ENCODE peak calls at places on chromosomes 7 and 10, in seven cellular contexts. F is vagina, R is PC-3, I is BE2C, K is heart left ventricle, O is adrenal gland, U is fibroblast of lung. N is an unnamed sample.

GRCh38 chr7:2409745-2410414 is 6.5 kb downstream of the CHST12 start:
- DNase-seq in F (no peak), R (no peak), I (peak; percentile 60), K (no peak), O (no peak), U (no peak), N (no peak)

GRCh38 chr10:28375399-28376354 is 72.8 kb upstream of the MPP7 start:
- DNase-seq in F (no peak), R (peak; percentile 94), I (no peak), K (no peak), O (no peak), U (peak; percentile 85), N (no peak)

GRCh38 chr7:74173074-74173473 is 1.1 kb upstream of the EIF4H start:
- DNase-seq in F (no peak), R (no peak), I (peak; percentile 23), K (no peak), O (peak; percentile 42), U (no peak), N (no peak)

GRCh38 chr7:151069841-151070572 is 10.6 kb downstream of the FASTK start:
- DNase-seq in F (no peak), R (no peak), I (no peak), K (no peak), O (no peak), U (no peak), N (no peak)

GRCh38 chr10:116272497-116273221 is at the start of gene GFRA1:
- DNase-seq in F (no peak), R (no peak), I (no peak), K (no peak), O (no peak), U (peak; percentile 36), N (no peak)

GRCh38 chr7:875476-876076 is 778 bp upstream of the GET4 start:
- DNase-seq in F (no peak), R (no peak), I (no peak), K (peak; percentile 56), O (peak; percentile 45), U (no peak), N (no peak)

GRCh38 chr7:16295558-16295957 is 125.8 kb downstream of the CRPPA start:
- DNase-seq in F (no peak), R (no peak), I (no peak), K (no peak), O (no peak), U (peak; percentile 72), N (no peak)

GRCh38 chr10:130954326-130954905 is 357.1 kb downstream of the TCERG1L start:
- DNase-seq in F (peak; percentile 91), R (no peak), I (no peak), K (no peak), O (no peak), U (no peak), N (no peak)

GRCh38 chr7:23394828-23395227 is 75.5 kb downstream of the IGF2BP3 start:
- DNase-seq in F (no peak), R (no peak), I (no peak), K (no peak), O (no peak), U (peak; percentile 31), N (no peak)

GRCh38 chr7:16847381-16847860 is 34.4 kb downstream of the AGR3 start:
- DNase-seq in F (no peak), R (peak; percentile 95), I (no peak), K (no peak), O (no peak), U (peak; percentile 70), N (no peak)

GRCh38 chr7:157470699-157471098 is 133.9 kb downstream of the DNAJB6 start:
- DNase-seq in F (no peak), R (no peak), I (no peak), K (no peak), O (no peak), U (no peak), N (no peak)
- H3K9me3 ChIP-seq in F (peaks cover 8% of the 10 kb centered on the region), R (peaks cover 13% of the 10 kb centered on the region), I (no peaks in the 10 kb centered on the region), K (no peaks in the 10 kb centered on the region), O (no peaks in the 10 kb centered on the region), U (no peaks in the 10 kb centered on the region), N (no peaks in the 10 kb centered on the region)

DNA sequence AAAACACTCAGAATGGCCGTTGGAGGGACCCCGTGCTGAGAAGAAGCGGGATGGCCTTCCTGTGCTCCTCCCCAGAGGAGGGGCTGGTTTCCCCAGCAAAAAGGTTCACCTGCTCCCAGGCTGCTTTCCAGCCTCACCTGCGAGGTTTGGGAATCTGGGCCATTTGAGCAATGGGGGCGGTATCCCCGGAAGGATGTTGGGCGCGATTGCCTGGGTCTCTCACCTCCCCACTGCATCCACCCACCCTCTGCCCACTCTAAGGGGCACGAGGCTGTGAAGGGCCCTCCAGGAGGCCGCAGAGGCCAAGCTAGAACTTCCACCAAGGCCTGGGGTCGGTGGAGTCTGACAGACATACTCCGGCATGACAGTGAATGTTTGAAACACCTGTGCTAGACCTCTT is 147.6 kb downstream of the PAXIP1 start:
- DNase-seq in F (no peak), R (no peak), I (no peak), K (no peak), O (no peak), U (no peak), N (no peak)
- H3K9me3 ChIP-seq in F (no peaks in the 10 kb centered on the region), R (no peaks in the 10 kb centered on the region), I (no peaks in the 10 kb centered on the region), K (no peaks in the 10 kb centered on the region), O (no peaks in the 10 kb centered on the region), U (no peaks in the 10 kb centered on the region), N (no peaks in the 10 kb centered on the region)

GRCh38 chr7:87866089-87866488 is 10.1 kb downstream of the SLC25A40 start:
- DNase-seq in F (no peak), R (no peak), I (no peak), K (no peak), O (no peak), U (no peak), N (no peak)
- H3K9me3 ChIP-seq in F (peaks cover 10% of the 10 kb centered on the region), R (no peaks in the 10 kb centered on the region), I (no peaks in the 10 kb centered on the region), K (no peaks in the 10 kb centered on the region), O (peaks cover 9% of the 10 kb centered on the region), U (no peaks in the 10 kb centered on the region), N (peaks cover 3% of the 10 kb centered on the region)

DNA sequence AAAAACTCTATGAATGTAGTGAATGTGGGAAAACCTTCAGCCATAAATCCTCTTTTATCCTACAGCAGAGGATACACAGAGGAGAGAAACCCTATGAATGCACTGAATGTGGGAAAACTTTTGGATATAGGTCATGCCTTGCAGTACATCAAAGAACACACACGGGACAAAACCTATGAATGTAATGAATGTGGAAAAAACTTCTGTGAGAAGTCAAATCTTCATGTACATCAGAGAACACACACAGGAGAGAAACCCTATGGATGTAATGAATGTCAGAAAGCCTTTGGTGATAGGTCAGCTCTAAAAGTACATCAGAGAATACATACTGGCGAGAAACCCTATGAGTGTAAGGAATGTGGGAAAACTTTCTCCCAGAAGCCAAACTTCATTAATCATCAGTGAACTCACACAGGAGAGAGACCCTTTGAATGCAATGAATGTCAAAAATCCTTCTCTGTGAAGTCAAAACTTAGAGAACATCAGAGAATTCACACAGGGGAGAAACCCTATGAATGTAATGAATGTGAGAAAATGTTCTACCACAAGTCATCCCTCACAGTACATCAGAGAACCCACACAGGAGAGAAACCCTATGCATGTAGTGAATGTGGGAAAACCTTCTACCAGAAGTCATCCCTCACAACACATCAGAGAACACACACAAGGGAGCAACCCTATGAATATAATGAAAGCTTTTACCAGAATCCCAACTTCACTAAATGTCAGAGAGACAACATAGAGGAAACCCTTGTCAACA is 45.6 kb downstream of the ZNF487 start:
- DNase-seq in F (no peak), R (no peak), I (no peak), K (no peak), O (no peak), U (no peak), N (no peak)
- H3K9me3 ChIP-seq in F (peaks cover 17% of the 10 kb centered on the region), R (peaks cover 38% of the 10 kb centered on the region), I (no peaks in the 10 kb centered on the region), K (peaks cover 19% of the 10 kb centered on the region), O (peaks cover 12% of the 10 kb centered on the region), U (no peaks in the 10 kb centered on the region), N (peaks cover 14% of the 10 kb centered on the region)

DNA sequence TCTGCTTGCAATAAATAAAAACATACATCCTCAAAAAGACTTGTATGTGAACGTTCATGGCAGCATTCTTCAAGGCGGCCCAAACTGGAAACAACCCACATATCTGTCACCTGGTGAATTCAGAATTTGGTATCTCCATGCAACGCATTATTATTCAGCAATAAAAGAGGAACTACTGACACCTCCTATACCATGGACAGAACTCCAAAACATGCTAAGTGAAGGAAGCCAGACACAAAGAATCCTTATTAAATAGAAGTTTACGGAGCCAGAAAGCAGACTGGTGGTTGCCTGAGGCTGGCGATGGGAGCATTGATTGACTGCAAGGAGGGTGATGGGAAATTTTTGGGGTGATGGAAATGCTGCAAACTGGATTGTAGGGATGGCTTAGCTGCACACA is 530.8 kb upstream of the DPP6 start:
- DNase-seq in F (no peak), R (no peak), I (no peak), K (no peak), O (no peak), U (no peak), N (no peak)
- H3K9me3 ChIP-seq in F (no peaks in the 10 kb centered on the region), R (peaks cover 5% of the 10 kb centered on the region), I (no peaks in the 10 kb centered on the region), K (no peaks in the 10 kb centered on the region), O (no peaks in the 10 kb centered on the region), U (no peaks in the 10 kb centered on the region), N (no peaks in the 10 kb centered on the region)

DNA sequence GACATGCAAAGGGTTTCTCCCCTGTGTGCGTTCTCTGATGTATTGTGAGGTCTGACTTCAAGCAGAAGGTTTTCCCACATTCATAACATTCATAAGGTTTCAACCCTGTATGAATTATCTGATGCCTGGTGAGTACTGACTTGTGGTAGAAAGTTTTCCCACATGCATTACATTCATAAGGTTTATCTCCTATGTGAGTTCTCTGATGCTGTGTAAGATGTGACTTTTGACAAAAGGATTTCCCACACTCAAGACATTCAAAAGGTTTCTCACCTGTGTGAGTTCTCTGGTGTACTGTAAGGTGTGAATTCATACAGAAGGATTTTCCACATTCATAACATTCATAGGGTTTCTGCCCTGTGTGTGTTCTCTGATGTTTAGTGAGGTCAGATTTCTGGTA is 45.1 kb downstream of the ZNF33B start:
- DNase-seq in F (no peak), R (no peak), I (no peak), K (no peak), O (no peak), U (no peak), N (no peak)
- H3K9me3 ChIP-seq in F (peaks cover 27% of the 10 kb centered on the region), R (peaks cover 53% of the 10 kb centered on the region), I (no peaks in the 10 kb centered on the region), K (peaks cover 18% of the 10 kb centered on the region), O (peaks cover 41% of the 10 kb centered on the region), U (peaks cover 2% of the 10 kb centered on the region), N (peaks cover 41% of the 10 kb centered on the region)

GRCh38 chr7:57342954-57343353 is 107.0 kb upstream of the ZNF716 start:
- DNase-seq in F (no peak), R (no peak), I (no peak), K (no peak), O (no peak), U (no peak), N (no peak)
- H3K9me3 ChIP-seq in F (no peaks in the 10 kb centered on the region), R (peaks cover 3% of the 10 kb centered on the region), I (no peaks in the 10 kb centered on the region), K (no peaks in the 10 kb centered on the region), O (no peaks in the 10 kb centered on the region), U (no peaks in the 10 kb centered on the region), N (no peaks in the 10 kb centered on the region)

DNA sequence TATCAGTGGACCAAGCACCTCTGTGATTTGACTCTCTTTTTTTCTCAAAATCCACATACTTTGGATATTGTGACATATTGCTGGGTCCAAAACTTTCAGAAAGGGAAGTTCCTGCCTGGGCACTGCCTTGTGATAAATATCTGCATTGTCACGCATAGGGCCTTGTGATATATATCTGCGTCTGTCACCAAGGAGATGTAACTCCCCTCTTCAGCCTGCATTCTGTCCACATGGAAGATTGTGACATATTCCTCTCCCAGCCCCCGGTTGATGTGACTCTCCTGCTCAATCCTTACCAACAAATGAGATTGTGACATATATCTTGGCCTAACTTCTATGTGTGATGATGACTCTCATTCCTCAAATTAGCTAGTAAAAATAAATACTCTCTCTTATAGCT is 25.4 kb upstream of the ZNF107 start:
- DNase-seq in F (no peak), R (no peak), I (no peak), K (no peak), O (no peak), U (no peak), N (no peak)
- H3K9me3 ChIP-seq in F (no peaks in the 10 kb centered on the region), R (peaks cover 12% of the 10 kb centered on the region), I (no peaks in the 10 kb centered on the region), K (no peaks in the 10 kb centered on the region), O (no peaks in the 10 kb centered on the region), U (no peaks in the 10 kb centered on the region), N (no peaks in the 10 kb centered on the region)